ENCODE peak calls at places on chromosome 20, in eight cellular contexts. Y is hepatocyte, A is tibial artery, B is esophagus muscularis mucosa, F is brain microvascular endothelial cell, E is heart right ventricle, O is cardiac muscle cell, Z is fibroblast of lung. N is an unnamed sample.

GRCh38 chr20:21241400-21241799 is 61.7 kb upstream of the XRN2 start:
- DNase-seq in B (no peak), Y (no peak), F (no peak), O (no peak), A (no peak), E (no peak), Z (no peak), N (no peak)

GRCh38 chr20:49610701-49611538 is 43.0 kb upstream of the PTGIS start:
- DNase-seq in A (no peak), Y (peak; percentile 86), Z (peak; percentile 28), O (peak; percentile 82), B (no peak), F (peak; percentile 27), E (peak; percentile 81), N (peak; percentile 73)

GRCh38 chr20:62123450-62124118 is 1.3 kb downstream of the LSM14B start:
- DNase-seq in Y (peak; percentile 42), A (no peak), E (no peak), B (no peak), Z (peak; percentile 65), O (no peak), F (peak; percentile 57), N (no peak)

GRCh38 chr20:5550738-5551529 is 199.3 kb upstream of the SHLD1 start:
- DNase-seq in Z (no peak), F (no peak), E (no peak), A (no peak), O (peak; percentile 36), Y (no peak), B (no peak), N (no peak)

GRCh38 chr20:21182832-21183563 is 57.1 kb downstream of the KIZ start:
- DNase-seq in E (no peak), O (no peak), B (no peak), Y (peak; percentile 46), A (no peak), F (peak; percentile 64), Z (peak; percentile 87), N (no peak)

GRCh38 chr20:2350606-2351005 is 30.1 kb upstream of the TGM6 start:
- DNase-seq in F (no peak), Z (no peak), B (peak; percentile 55), Y (no peak), E (no peak), O (no peak), A (no peak), N (no peak)

GRCh38 chr20:13422637-13423036 is 201.6 kb downstream of the ISM1 start:
- DNase-seq in A (no peak), B (no peak), Y (no peak), F (no peak), O (no peak), E (no peak), Z (no peak), N (no peak)

GRCh38 chr20:62466071-62466760 is 9.6 kb downstream of the GATA5 start:
- DNase-seq in E (no peak), O (no peak), Z (no peak), F (no peak), A (no peak), Y (no peak), B (no peak), N (no peak)

GRCh38 chr20:21118782-21119181 is 7.1 kb upstream of the KIZ start:
- DNase-seq in F (no peak), E (no peak), Z (no peak), A (no peak), O (no peak), Y (no peak), B (no peak), N (no peak)

GRCh38 chr20:53930651-53931504 is 139.5 kb downstream of the BCAS1 start:
- DNase-seq in Z (peak; percentile 70), E (no peak), O (no peak), Y (no peak), A (no peak), F (no peak), B (no peak), N (no peak)

GRCh38 chr20:7859371-7859802 is 80.9 kb downstream of the HAO1 start:
- DNase-seq in Y (peak; percentile 62), Z (peak; percentile 78), F (peak; percentile 58), A (no peak), O (peak; percentile 52), E (no peak), B (no peak), N (no peak)

GRCh38 chr20:33857722-33858563 is 46.8 kb downstream of the CHMP4B start:
- DNase-seq in O (no peak), B (no peak), E (no peak), A (no peak), Y (no peak), Z (no peak), F (no peak), N (no peak)

GRCh38 chr20:33846291-33846916 is 35.3 kb downstream of the CHMP4B start:
- DNase-seq in A (peak; percentile 34), O (no peak), F (peak; percentile 48), E (no peak), B (no peak), Y (no peak), Z (peak; percentile 22), N (no peak)

GRCh38 chr20:1370548-1371110 is 22.2 kb downstream of the FKBP1A start:
- DNase-seq in O (no peak), Z (peak; percentile 54), A (peak; percentile 51), B (peak; percentile 91), Y (no peak), E (no peak), F (no peak), N (no peak)

GRCh38 chr20:50295762-50296449 is 105.3 kb downstream of the CEBPB start:
- DNase-seq in Z (no peak), B (no peak), O (no peak), A (no peak), E (no peak), F (no peak), Y (no peak), N (peak; percentile 24)

GRCh38 chr20:17680836-17681740 is 954 bp downstream of the RRBP1 start:
- DNase-seq in Y (peak; percentile 92), B (no peak), O (peak; percentile 89), Z (peak; percentile 72), F (peak; percentile 48), E (peak; percentile 86), A (peak; percentile 72), N (peak; percentile 24)

GRCh38 chr20:24291066-24291465 is 178.4 kb upstream of the SYNDIG1 start:
- DNase-seq in Z (no peak), B (no peak), A (no peak), Y (no peak), O (no peak), E (no peak), F (no peak), N (no peak)

GRCh38 chr20:53331151-53331973 is 262.3 kb downstream of the ZNF217 start:
- DNase-seq in F (peak; percentile 17), A (no peak), Z (peak; percentile 80), E (no peak), O (no peak), B (no peak), Y (peak; percentile 23), N (no peak)

DNA sequence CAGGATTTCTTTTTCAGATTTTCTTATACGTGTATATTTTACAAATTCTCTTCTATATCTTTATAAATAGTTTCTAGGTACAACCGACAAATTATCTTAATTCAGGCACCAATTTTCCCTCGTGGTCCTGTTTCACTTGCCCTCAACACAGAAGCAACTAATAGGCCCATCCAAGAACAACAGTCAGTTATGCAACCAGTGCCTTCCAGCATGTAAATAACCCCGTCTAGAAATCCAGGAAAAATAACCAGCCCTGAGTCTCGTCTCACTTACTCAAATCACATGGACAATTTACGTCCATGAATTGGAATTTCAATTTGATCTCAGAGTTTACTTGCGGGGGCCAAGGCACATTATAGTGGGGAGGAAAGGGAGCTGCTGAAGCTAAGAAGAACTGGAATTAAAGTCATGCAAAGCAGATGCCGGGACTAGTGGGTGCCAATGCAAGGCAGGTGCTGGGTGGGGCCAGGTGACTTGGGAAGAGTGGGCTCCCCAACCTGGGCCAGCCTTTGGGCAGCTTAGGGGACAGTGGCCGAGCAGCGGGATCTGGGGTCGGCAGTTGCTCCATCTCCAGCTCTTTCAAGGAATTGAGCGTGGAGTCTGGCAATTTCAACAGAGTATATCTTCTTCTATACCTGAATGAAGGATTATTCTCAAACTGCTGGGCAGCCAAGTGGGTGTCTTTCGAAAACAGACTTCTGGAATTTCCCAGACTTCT is 121.7 kb downstream of the EDN3 start:
- DNase-seq in O (no peak), F (no peak), Z (no peak), B (no peak), A (no peak), Y (no peak), E (no peak), N (no peak)
- H3K27ac ChIP-seq in O (no peak overlapping the region), F (no peak overlapping the region), Z (no peak overlapping the region), B (no peak overlapping the region), A (peak overlapping the region; percentile 29), Y (no peak overlapping the region), E (no peak overlapping the region), N (no peak overlapping the region)

GRCh38 chr20:44586289-44586911 is 4.0 kb downstream of the PKIG start:
- DNase-seq in B (no peak), F (no peak), Z (no peak), Y (no peak), E (no peak), O (no peak), A (no peak), N (no peak)
- H3K27ac ChIP-seq in B (peak overlapping the region; percentile 89), F (no peak overlapping the region), Z (no peak overlapping the region), Y (peak overlapping the region; percentile 21), E (peak overlapping the region; percentile 97), O (peak overlapping the region; percentile 53), A (peak overlapping the region; percentile 79), N (no peak overlapping the region)

DNA sequence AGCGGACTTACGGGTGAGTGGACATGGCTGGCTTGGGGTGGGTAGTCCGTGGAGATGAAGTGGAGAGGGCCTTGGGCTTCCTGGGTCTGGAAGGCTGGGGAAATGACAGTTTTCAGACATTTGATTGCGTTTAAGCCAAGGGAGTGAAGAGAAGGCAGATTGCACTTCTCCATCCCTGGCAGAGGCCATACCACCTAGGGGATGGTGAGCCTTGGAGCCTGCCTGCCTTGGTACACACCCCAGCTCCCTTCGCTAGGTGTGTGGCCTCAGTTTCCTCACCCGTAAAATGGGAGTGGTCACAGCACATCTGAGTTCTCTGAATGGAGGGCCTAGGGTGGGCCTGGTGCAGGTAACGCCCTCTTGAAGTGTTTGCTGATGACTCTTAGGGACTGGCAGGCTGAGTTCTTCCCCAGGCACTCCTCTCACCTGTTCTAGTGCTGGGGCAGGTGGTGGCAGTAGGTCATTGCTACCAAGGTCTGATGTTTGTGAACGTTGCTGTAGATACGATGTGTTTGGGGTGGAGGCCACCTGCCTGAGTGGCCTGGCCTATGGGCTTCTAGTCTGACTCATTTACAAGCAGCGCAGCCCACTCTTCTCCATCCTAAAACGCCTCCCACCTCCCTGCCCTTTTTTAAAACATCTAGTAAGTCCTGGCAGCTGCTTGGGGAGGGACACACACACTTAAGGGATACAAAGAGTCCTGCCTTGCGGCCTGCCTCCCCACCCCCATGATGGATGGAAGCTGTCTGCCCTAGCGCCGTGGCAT is 2.3 kb downstream of the RBM38 start:
- DNase-seq in Y (no peak), B (no peak), O (no peak), A (no peak), E (no peak), F (no peak), Z (peak; percentile 22), N (no peak)
- H3K27ac ChIP-seq in Y (no peak overlapping the region), B (peak overlapping the region; percentile 95), O (peak overlapping the region; percentile 93), A (peak overlapping the region; percentile 74), E (peak overlapping the region; percentile 88), F (no peak overlapping the region), Z (no peak overlapping the region), N (peak overlapping the region; percentile 70)

DNA sequence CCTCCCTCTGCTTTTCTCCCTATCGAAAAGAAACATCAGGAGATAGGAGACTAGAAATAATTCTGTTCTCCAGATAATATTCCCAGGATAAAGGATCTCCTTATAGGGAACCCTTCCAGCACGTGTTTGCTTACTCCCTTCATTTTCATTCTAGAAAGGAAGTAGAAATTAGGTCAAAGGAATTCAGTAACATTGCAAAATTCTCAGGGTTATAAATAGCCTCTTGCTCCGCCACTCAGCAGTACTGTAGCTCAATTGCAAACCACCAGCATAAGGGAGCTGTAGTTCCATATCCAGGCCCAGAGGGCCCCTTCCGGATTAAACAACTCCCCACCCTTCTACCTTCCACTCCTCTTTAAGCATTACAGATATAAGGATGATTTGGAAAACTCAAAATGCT is 6.2 kb downstream of the ELMO2 start:
- DNase-seq in A (peak; percentile 40), F (peak; percentile 59), O (peak; percentile 37), E (no peak), B (no peak), Y (peak; percentile 46), Z (peak; percentile 74), N (no peak)
- H3K27ac ChIP-seq in A (peak overlapping the region; percentile 63), F (peak overlapping the region; percentile 38), O (peak overlapping the region; percentile 44), E (peak overlapping the region; percentile 74), B (peak overlapping the region; percentile 83), Y (peak overlapping the region; percentile 83), Z (peak overlapping the region; percentile 55), N (peak overlapping the region; percentile 84)